ENCODE peak calls at places on chromosomes 12 and 14, in four cellular contexts. R, B, M and V are unnamed samples.

GRCh38 chr12:132476421-132476820 is 13.5 kb upstream of the FBRSL1 start:
- ATAC-seq in M (no peak), B (no peak), R (no peak), V (no peak)

GRCh38 chr12:127125607-127126259 is 1141.2 kb upstream of the TMEM132C start:
- ATAC-seq in R (peak), M (peak), B (no peak), V (no peak)

GRCh38 chr12:90275088-90275487 is 566.5 kb upstream of the ATP2B1 start:
- ATAC-seq in M (no peak), B (no peak), R (no peak), V (no peak)

GRCh38 chr12:115489253-115489652 is 788.2 kb downstream of the MED13L start:
- ATAC-seq in M (no peak), R (no peak), B (no peak), V (no peak)

GRCh38 chr12:129401572-129401971 is 502.3 kb downstream of the TMEM132D start:
- ATAC-seq in B (no peak), R (no peak), M (no peak), V (no peak)

GRCh38 chr14:22996823-22997301 is 13.1 kb downstream of the C14orf93 start:
- ATAC-seq in M (no peak), R (no peak), B (no peak), V (no peak)

GRCh38 chr12:57006809-57007475 is 596 bp upstream of the ZBTB39 start:
- ATAC-seq in R (no peak), M (no peak), B (no peak), V (no peak)

GRCh38 chr14:75214558-75214957 is 38.1 kb upstream of the TMED10 start:
- ATAC-seq in M (no peak), R (no peak), B (no peak), V (no peak)

GRCh38 chr12:104846056-104846762 is 111.9 kb downstream of the SLC41A2 start:
- ATAC-seq in B (no peak), R (no peak), M (no peak), V (no peak)

GRCh38 chr12:105559292-105559691 is 228.8 kb downstream of the C12orf75 start:
- ATAC-seq in R (no peak), M (no peak), B (no peak), V (no peak)

GRCh38 chr14:85688024-85688423 is 158.1 kb downstream of the FLRT2 start:
- ATAC-seq in R (peak), B (no peak), M (no peak), V (peak)

GRCh38 chr14:33287204-33287603 is 348.5 kb downstream of the NPAS3 start:
- ATAC-seq in R (no peak), B (no peak), M (no peak), V (no peak)

GRCh38 chr14:23162800-23163199 is 20.7 kb downstream of the SLC7A8 start:
- ATAC-seq in M (no peak), R (no peak), B (no peak), V (no peak)

GRCh38 chr12:30696103-30696408 is 387 bp upstream of the IPO8 start:
- ATAC-seq in R (no peak), M (no peak), B (no peak), V (no peak)

GRCh38 chr12:31506907-31507306 is 84.0 kb downstream of the DENND5B start:
- ATAC-seq in R (no peak), B (no peak), M (no peak), V (no peak)

GRCh38 chr14:32820182-32820581 is 118.5 kb upstream of the NPAS3 start:
- ATAC-seq in M (no peak), B (no peak), R (no peak), V (no peak)

GRCh38 chr14:100442473-100443260 is 119.5 kb downstream of the SLC25A47 start:
- ATAC-seq in M (no peak), B (no peak), R (no peak), V (no peak)

GRCh38 chr14:75277796-75278421 is 719 bp upstream of the FOS start:
- ATAC-seq in M (peak), B (peak), R (peak), V (no peak)

GRCh38 chr12:18246057-18246456 is 15.3 kb upstream of the PIK3C2G start:
- ATAC-seq in R (no peak), M (no peak), B (no peak), V (no peak)
- TF ChIP-seq CTCF in R (no peak), M (no peak), B (no peak), V (no peak)

DNA sequence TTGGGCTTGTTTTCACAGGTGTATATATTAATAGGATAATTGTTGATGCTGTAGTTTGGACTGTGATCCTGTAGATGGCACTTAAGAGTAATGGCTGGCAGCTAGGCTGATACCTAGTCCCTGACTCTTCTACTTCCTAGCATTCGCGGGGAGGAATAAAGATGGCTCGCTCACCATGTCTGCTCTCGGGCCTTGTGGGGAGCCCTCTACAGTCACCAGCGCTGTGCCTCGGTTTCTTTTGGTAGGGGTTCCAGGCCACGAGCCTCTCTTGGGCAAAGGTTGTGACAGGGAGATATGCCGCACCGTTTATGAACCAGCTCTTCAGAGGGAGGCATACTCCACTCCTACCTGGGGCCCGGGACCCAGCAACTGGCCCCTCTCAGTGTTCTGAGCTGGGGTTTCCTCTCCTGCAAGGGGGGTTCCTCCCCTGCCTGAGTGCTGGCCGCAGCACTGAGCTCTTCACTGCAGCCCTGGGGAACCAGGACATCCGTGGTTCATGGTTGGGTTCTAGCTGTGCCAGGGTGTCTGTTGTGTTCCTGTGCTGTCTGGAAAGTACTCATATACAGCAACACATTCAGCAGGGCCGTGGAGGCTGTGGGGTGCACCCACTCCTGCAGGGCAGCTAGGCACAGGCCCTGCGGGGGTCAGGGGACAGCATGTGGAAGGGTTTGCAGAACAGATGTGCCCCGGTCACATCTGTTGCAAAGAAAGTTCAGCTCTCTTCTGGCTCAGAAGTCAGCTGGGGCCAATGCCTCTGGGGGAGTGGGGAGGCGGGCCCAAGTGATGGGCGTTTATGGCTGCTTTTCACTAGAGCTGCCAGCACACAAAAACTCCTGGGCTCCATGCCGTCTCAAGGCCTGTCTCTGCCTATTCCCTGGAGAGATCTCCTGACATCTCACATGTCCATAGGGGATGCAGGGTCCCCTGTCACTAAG is 147.9 kb downstream of the PPFIA2 start:
- ATAC-seq in M (peak), R (peak), B (no peak), V (no peak)
- TF ChIP-seq CTCF in M (peak), R (no peak), B (no peak), V (no peak)

GRCh38 chr14:96178674-96179321 is 25.8 kb upstream of the BDKRB2 start:
- ATAC-seq in M (peak), R (no peak), B (no peak), V (no peak)
- TF ChIP-seq CTCF in M (no peak), R (no peak), B (no peak), V (no peak)

GRCh38 chr12:6265038-6265405 is 45.5 kb upstream of the PLEKHG6 start:
- ATAC-seq in R (no peak), M (no peak), B (no peak), V (no peak)

GRCh38 chr12:6262211-6262610 is 48.3 kb upstream of the PLEKHG6 start:
- ATAC-seq in B (no peak), M (no peak), R (no peak), V (no peak)

GRCh38 chr12:6262635-6263034 is 47.8 kb upstream of the PLEKHG6 start:
- ATAC-seq in R (no peak), B (no peak), M (peak), V (no peak)

GRCh38 chr12:6264402-6265037 is 46.0 kb upstream of the PLEKHG6 start:
- ATAC-seq in R (no peak), M (no peak), B (no peak), V (no peak)

DNA sequence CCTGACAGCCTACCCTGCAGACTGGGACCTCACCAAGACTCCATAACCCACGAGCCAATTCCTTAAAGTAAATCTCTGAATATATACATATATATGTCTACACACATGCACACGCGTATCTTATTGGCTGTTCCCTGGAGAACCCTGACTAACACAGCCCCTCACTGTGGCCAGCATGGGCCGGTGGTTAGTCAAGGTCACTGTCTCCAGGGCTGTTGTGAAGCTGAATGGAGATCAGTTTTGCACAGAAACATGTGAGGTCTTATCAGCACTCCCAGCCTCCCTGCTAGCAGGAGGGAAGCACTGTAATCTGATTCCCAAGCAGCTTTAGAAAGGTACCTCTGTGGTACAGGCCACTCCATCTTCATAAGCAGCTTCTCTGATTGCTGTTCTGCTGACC is 46.6 kb upstream of the PLEKHG6 start:
- ATAC-seq in R (no peak), B (no peak), M (no peak), V (no peak)
- TF ChIP-seq CTCF in R (no peak), B (no peak), M (no peak), V (no peak)

GRCh38 chr14:54674342-54674741 is 107.4 kb downstream of the SAMD4A start:
- ATAC-seq in M (no peak), B (no peak), R (no peak), V (no peak)
- TF ChIP-seq CTCF in M (no peak), B (no peak), R (no peak), V (no peak)

GRCh38 chr14:88868558-88869159 is 44.2 kb downstream of the TTC8 start:
- ATAC-seq in R (no peak), B (no peak), M (peak), V (no peak)
- TF ChIP-seq CTCF in R (no peak), B (peak), M (peak), V (peak)

GRCh38 chr12:66119229-66119869 is 11.2 kb downstream of the LLPH start:
- ATAC-seq in B (no peak), R (no peak), M (no peak), V (no peak)

GRCh38 chr12:66119870-66120241 is 10.7 kb downstream of the LLPH start:
- ATAC-seq in M (peak), R (no peak), B (no peak), V (no peak)

GRCh38 chr12:66117242-66117641 is 13.3 kb downstream of the LLPH start:
- ATAC-seq in B (no peak), R (no peak), M (no peak), V (no peak)

GRCh38 chr12:66118240-66118891 is 12.2 kb downstream of the LLPH start:
- ATAC-seq in B (no peak), M (no peak), R (no peak), V (no peak)

GRCh38 chr12:66120477-66120876 is 10.1 kb downstream of the LLPH start:
- ATAC-seq in M (no peak), B (no peak), R (no peak), V (no peak)
- TF ChIP-seq CTCF in M (peak), B (no peak), R (no peak), V (no peak)